ENCODE peak calls at places on chromosomes 1 and 21, in four cellular contexts. C is tibial artery, K is foreskin fibroblast, O is cardiac fibroblast. G is an unnamed sample.

GRCh38 chr1:204826970-204827369 is 43.7 kb upstream of the NFASC start:
- DNase-seq in C (no peak), K (no peak), O (no peak), G (no peak)

GRCh38 chr1:32798679-32799416 is 18.3 kb downstream of the YARS1 start:
- DNase-seq in K (no peak), C (no peak), O (no peak), G (no peak)

GRCh38 chr1:115112496-115113375 is 23.4 kb upstream of the TSPAN2 start:
- DNase-seq in K (no peak), O (peak), C (no peak), G (no peak)

GRCh38 chr1:77925536-77925935 is 37.1 kb downstream of the NEXN start:
- DNase-seq in K (no peak), C (no peak), O (no peak), G (no peak)

GRCh38 chr1:70666381-70667140 is 255.5 kb downstream of the CTH start:
- DNase-seq in C (no peak), K (no peak), O (no peak), G (no peak)

GRCh38 chr1:14924012-14924452 is 229.5 kb upstream of the TMEM51 start:
- DNase-seq in O (peak), K (peak), C (peak), G (no peak)

GRCh38 chr1:29642519-29642918 is 406.2 kb downstream of the PTPRU start:
- DNase-seq in K (no peak), C (no peak), O (no peak), G (no peak)

GRCh38 chr21:25080161-25080560 is 527.1 kb downstream of the MRPL39 start:
- DNase-seq in K (no peak), C (no peak), O (no peak), G (no peak)

GRCh38 chr1:202498542-202498941 is 150.0 kb downstream of the PPP1R12B start:
- DNase-seq in O (no peak), K (no peak), C (no peak), G (no peak)

GRCh38 chr1:66119148-66119547 is 326.5 kb downstream of the PDE4B start:
- DNase-seq in K (no peak), C (no peak), O (no peak), G (no peak)

GRCh38 chr1:234065794-234066447 is 161.4 kb downstream of the SLC35F3 start:
- DNase-seq in O (peak), C (peak), K (peak), G (peak)

GRCh38 chr1:97385536-97385935 is 535.3 kb downstream of the DPYD start:
- DNase-seq in O (no peak), C (no peak), K (no peak), G (no peak)

GRCh38 chr1:153544453-153545066 is 1.0 kb downstream of the S100A4 start:
- DNase-seq in C (peak), K (no peak), O (no peak), G (no peak)

GRCh38 chr1:202143768-202144509 is 598 bp downstream of the ARL8A start:
- DNase-seq in C (no peak), K (no peak), O (no peak), G (no peak)

GRCh38 chr21:45397381-45397780 is 7.6 kb upstream of the COL18A1 start:
- DNase-seq in K (no peak), C (no peak), O (no peak), G (no peak)

GRCh38 chr1:157495285-157495684 is 57.0 kb downstream of the FCRL5 start:
- DNase-seq in K (no peak), C (no peak), O (no peak), G (no peak)

GRCh38 chr1:228366851-228367741 is 39.5 kb downstream of the TRIM11 start:
- DNase-seq in O (no peak), K (no peak), C (peak), G (no peak)

GRCh38 chr1:209530990-209531389 is 52.5 kb upstream of the CAMK1G start:
- DNase-seq in C (no peak), O (peak), K (no peak), G (no peak)

GRCh38 chr1:113146242-113147072 is 73.5 kb downstream of the LRIG2 start:
- DNase-seq in C (no peak), O (peak), K (no peak), G (no peak)

GRCh38 chr1:41390573-41390972 is 29.3 kb downstream of the FOXO6 start:
- DNase-seq in C (no peak), O (no peak), K (no peak), G (no peak)

GRCh38 chr1:220594356-220594755 is 66.4 kb downstream of the MARK1 start:
- DNase-seq in C (no peak), O (peak), K (peak), G (no peak)

GRCh38 chr1:91791103-91791502 is 94.8 kb downstream of the TGFBR3 start:
- DNase-seq in K (no peak), C (no peak), O (no peak), G (no peak)

GRCh38 chr1:232793944-232794343 is 11.3 kb upstream of the MAP10 start:
- DNase-seq in C (no peak), O (peak), K (peak), G (peak)

GRCh38 chr1:248597589-248597988 is at the start of gene OR2T10:
- DNase-seq in K (no peak), O (no peak), C (no peak), G (no peak)

GRCh38 chr21:39004776-39005605 is 178.3 kb downstream of the PSMG1 start:
- DNase-seq in O (peak), C (peak), K (no peak), G (no peak)

GRCh38 chr1:172887162-172887561 is 163.6 kb downstream of the TNFSF18 start:
- DNase-seq in C (no peak), K (no peak), O (no peak), G (no peak)

GRCh38 chr1:51627672-51628071 is 10.8 kb downstream of the OSBPL9 start:
- DNase-seq in O (peak), K (peak), C (no peak), G (no peak)

GRCh38 chr1:243313635-243314536 is 58.0 kb downstream of the SDCCAG8 start:
- DNase-seq in K (no peak), O (no peak), C (no peak), G (no peak)

GRCh38 chr1:151830055-151830454 is 1.5 kb downstream of the RORC start:
- DNase-seq in O (no peak), K (no peak), C (no peak), G (no peak)
- H3K4me3 ChIP-seq in O (no peak), K (no peak), C (no peak), G (no peak)

GRCh38 chr1:162283657-162284056 is 93.0 kb downstream of the SPATA46 start:
- DNase-seq in K (no peak), O (no peak), C (peak), G (no peak)
- TF ChIP-seq CTCF in K (no peak), O (no peak), C (no peak), G (no peak)

GRCh38 chr1:16015491-16015890 is 2.4 kb downstream of the HSPB7 start:
- DNase-seq in K (no peak), O (no peak), C (no peak), G (no peak)

GRCh38 chr1:16018308-16018707 is 465 bp upstream of the HSPB7 start:
- DNase-seq in K (no peak), C (no peak), O (no peak), G (no peak)

GRCh38 chr1:16015960-16016901 is 1.6 kb downstream of the HSPB7 start:
- DNase-seq in O (no peak), K (no peak), C (peak), G (no peak)

GRCh38 chr1:16017461-16018303 is at the start of gene HSPB7:
- DNase-seq in K (peak), O (peak), C (peak), G (no peak)

DNA sequence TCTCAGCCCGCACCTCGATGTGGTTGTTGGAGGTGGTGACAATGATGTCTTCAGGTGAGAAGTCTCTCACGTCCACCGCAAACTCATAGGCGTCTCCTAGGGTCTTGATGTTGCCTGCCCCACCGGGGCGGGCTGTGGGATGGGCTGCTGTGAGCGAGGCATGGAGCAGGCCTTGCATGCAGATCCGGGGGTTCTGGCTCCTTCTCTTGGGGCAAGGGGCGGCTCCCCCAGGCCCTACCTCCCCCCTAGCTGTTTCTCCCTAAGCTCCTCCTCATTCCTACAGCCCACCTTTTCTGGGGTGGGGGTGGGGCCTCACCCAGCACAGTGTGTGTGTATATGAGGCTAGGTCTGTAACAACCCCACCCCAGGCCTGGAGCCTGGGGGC is 775 bp downstream of the HSPB7 start:
- DNase-seq in O (no peak), C (no peak), K (no peak), G (no peak)
- H3K4me3 ChIP-seq in O (no peak), C (peak), K (peak), G (no peak)

GRCh38 chr1:174297351-174297750 is 138.0 kb downstream of the RABGAP1L start:
- DNase-seq in K (no peak), C (no peak), O (no peak), G (no peak)
- TF ChIP-seq CTCF in K (no peak), C (no peak), O (no peak), G (no peak)

DNA sequence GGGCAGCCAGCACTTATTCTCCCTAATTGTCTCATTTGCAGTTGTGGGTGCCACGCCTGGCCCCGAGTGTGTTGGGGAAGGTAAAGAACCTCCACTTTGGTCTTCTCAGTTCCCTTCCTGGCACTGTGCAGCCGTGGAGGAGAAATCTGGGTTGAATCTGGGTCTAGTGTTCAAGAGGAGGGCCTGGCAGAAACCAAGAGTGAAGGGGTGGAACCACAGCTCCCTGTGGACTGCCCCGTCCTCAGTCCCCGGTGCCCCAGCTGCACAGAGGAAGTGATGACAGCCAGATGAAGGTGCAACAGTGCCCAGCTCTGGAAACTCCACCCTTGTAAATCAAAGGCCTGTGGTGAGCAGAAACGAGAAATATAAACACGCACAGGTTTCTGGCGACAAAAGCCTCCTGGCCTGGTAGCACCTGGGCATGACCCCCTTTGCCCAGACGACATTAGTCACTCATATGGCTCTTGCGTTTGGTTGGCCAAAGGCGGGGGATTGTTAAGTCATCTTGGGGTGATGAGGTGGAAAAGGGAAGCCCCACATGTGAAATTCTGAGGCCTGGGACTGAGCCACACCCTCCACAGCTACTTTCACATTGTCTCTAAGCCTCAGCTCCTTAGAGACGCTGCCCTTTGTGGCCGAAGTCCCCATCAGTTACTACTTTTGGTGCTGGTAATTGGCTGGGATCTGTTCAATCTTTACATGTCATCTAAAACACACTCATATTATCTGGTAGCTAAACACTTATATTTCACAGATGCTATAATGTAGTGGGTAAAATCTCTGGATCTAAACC is 4.2 kb upstream of the ECE1 start:
- DNase-seq in O (peak), K (no peak), C (no peak), G (no peak)
- H3K4me3 ChIP-seq in O (no peak), K (no peak), C (no peak), G (no peak)

G was measured in HFF-Myc.